ENCODE peak calls at places on chromosomes 13 and 19, in five cellular contexts. F is WTC11; N is right lobe of liver; R is RWPE1; D is stimulated activated effector memory CD8-positive, alpha-beta T cell treated with anti-CD3 and anti-CD28 coated beads, Interleukin-12 subunit alpha, Interleukin-12 subunit beta, amount 100 ng/mL, for 72 hours. S is an unnamed sample.

GRCh38 chr13:74931698-74932433 is 550.1 kb downstream of the TBC1D4 start:
- DNase-seq in F (no peak), N (no peak), R (no peak), D (no peak), S (no peak)

GRCh38 chr13:91946498-91947070 is 548.2 kb downstream of the GPC5 start:
- DNase-seq in F (no peak), N (no peak), R (peak), D (no peak), S (peak)

GRCh38 chr13:22047082-22047784 is 376.4 kb downstream of the FGF9 start:
- DNase-seq in F (no peak), N (no peak), R (no peak), D (no peak), S (no peak)

GRCh38 chr13:94550030-94550738 is 45.8 kb downstream of the TGDS start:
- DNase-seq in F (no peak), N (no peak), R (peak), D (no peak), S (no peak)

GRCh38 chr13:94761407-94761806 is 49.1 kb upstream of the SOX21 start:
- DNase-seq in F (peak), N (no peak), R (no peak), D (no peak), S (peak)

GRCh38 chr19:42465827-42466280 is 23.1 kb upstream of the CXCL17 start:
- DNase-seq in F (no peak), N (no peak), R (no peak), D (no peak), S (no peak)

GRCh38 chr13:23044906-23045305 is 135.9 kb upstream of the SGCG start:
- DNase-seq in F (no peak), N (no peak), R (no peak), D (no peak), S (no peak)

GRCh38 chr13:98511435-98511834 is 65.5 kb downstream of the STK24 start:
- DNase-seq in F (no peak), N (no peak), R (no peak), D (no peak), S (no peak)

GRCh38 chr19:35346193-35347052 is 1.3 kb upstream of the FFAR1 start:
- DNase-seq in F (no peak), N (no peak), R (no peak), D (no peak), S (no peak)

GRCh38 chr19:10998045-10998533 is 37.3 kb downstream of the SMARCA4 start:
- DNase-seq in F (no peak), N (peak), R (no peak), D (no peak), S (no peak)

GRCh38 chr13:84867246-84867645 is 932.0 kb downstream of the SLITRK6 start:
- DNase-seq in F (no peak), N (no peak), R (no peak), D (no peak), S (no peak)

GRCh38 chr19:35206379-35206778 is 22.2 kb downstream of the FAM187B start:
- DNase-seq in F (no peak), N (no peak), R (no peak), D (no peak), S (no peak)

GRCh38 chr13:24618219-24618955 is 61.8 kb upstream of the ATP12A start:
- DNase-seq in F (no peak), N (no peak), R (no peak), D (peak), S (no peak)

GRCh38 chr19:18939922-18940775 is 868 bp downstream of the HOMER3 start:
- DNase-seq in F (peak), N (peak), R (peak), D (no peak), S (peak)

GRCh38 chr13:98571955-98572662 is 4.8 kb downstream of the STK24 start:
- DNase-seq in F (no peak), N (no peak), R (no peak), D (no peak), S (no peak)

GRCh38 chr13:79805317-79805716 is 324.4 kb downstream of the NDFIP2 start:
- DNase-seq in F (no peak), N (no peak), R (no peak), D (no peak), S (peak)

GRCh38 chr19:44142014-44142523 is 715 bp downstream of the ZNF234 start:
- DNase-seq in F (no peak), N (peak), R (no peak), D (no peak), S (no peak)

GRCh38 chr19:480016-480855 is 16.1 kb upstream of the MADCAM1 start:
- DNase-seq in F (peak), N (peak), R (no peak), D (no peak), S (peak)

GRCh38 chr13:96621634-96622033 is 372.6 kb downstream of the OXGR1 start:
- DNase-seq in F (no peak), N (no peak), R (no peak), D (no peak), S (no peak)

GRCh38 chr13:88717946-88718345 is 1046.8 kb downstream of the SLITRK5 start:
- DNase-seq in F (no peak), N (no peak), R (no peak), D (no peak), S (no peak)

GRCh38 chr19:44816301-44816700 is 7.4 kb downstream of the BCAM start:
- DNase-seq in F (no peak), N (no peak), R (no peak), D (no peak), S (no peak)

GRCh38 chr19:21483589-21484170 is 21.7 kb upstream of the ZNF429 start:
- DNase-seq in F (peak), N (no peak), R (no peak), D (peak), S (peak)

GRCh38 chr19:35718345-35719041 is 690 bp downstream of the KMT2B start:
- DNase-seq in F (peak), N (peak), R (no peak), D (peak), S (no peak)

S was measured in iPS-NIHi11.